ENCODE peak calls at places on chromosomes 13 and 19, in six cellular contexts. T, R, A, E, X and D are unnamed samples.

GRCh38 chr19:11179716-11180297 is 17.5 kb downstream of the KANK2 start:
- DNase-seq in T (no peak), R (no peak), A (no peak), E (no peak), X (no peak), D (no peak)

GRCh38 chr19:11169896-11170678 is 14.5 kb upstream of the SPC24 start:
- DNase-seq in T (no peak), R (no peak), A (no peak), E (no peak), X (no peak), D (no peak)

GRCh38 chr13:22047082-22047784 is 376.4 kb downstream of the FGF9 start:
- DNase-seq in T (no peak), R (no peak), A (no peak), E (no peak), X (no peak), D (no peak)

GRCh38 chr19:10194500-10195198 is at the start of gene DNMT1:
- DNase-seq in T (peak), R (peak), A (peak), E (peak), X (peak), D (peak)

GRCh38 chr19:30315159-30315558 is 57.0 kb upstream of the ZNF536 start:
- DNase-seq in T (no peak), R (no peak), A (no peak), E (no peak), X (no peak), D (no peak)

GRCh38 chr19:13959962-13960862 is 7.9 kb downstream of the DCAF15 start:
- DNase-seq in T (no peak), R (peak), A (no peak), E (no peak), X (no peak), D (no peak)

GRCh38 chr19:55669418-55670279 is 5.4 kb upstream of the EPN1 start:
- DNase-seq in T (no peak), R (no peak), A (no peak), E (no peak), X (no peak), D (no peak)

GRCh38 chr19:18488403-18488723 is 33.5 kb downstream of the ELL start:
- DNase-seq in T (no peak), R (peak), A (peak), E (no peak), X (no peak), D (no peak)

GRCh38 chr19:51107406-51108065 is 673 bp downstream of the CTU1 start:
- DNase-seq in T (no peak), R (no peak), A (no peak), E (no peak), X (no peak), D (no peak)

GRCh38 chr19:44232867-44233266 is 20.5 kb downstream of the ZNF227 start:
- DNase-seq in T (no peak), R (no peak), A (no peak), E (no peak), X (no peak), D (no peak)

GRCh38 chr19:44236384-44236783 is 23.3 kb upstream of the ZNF233 start:
- DNase-seq in T (no peak), R (no peak), A (no peak), E (no peak), X (no peak), D (no peak)
- H3K4me3 ChIP-seq in T (no peak), R (no peak), A (no peak), E (no peak), X (no peak), D (no peak)

GRCh38 chr19:1168877-1169791 is 4.9 kb downstream of the SBNO2 start:
- DNase-seq in T (no peak), R (peak), A (peak), E (no peak), X (peak), D (no peak)
- H3K4me3 ChIP-seq in T (no peak), R (peak), A (peak), E (no peak), X (peak), D (no peak)

DNA sequence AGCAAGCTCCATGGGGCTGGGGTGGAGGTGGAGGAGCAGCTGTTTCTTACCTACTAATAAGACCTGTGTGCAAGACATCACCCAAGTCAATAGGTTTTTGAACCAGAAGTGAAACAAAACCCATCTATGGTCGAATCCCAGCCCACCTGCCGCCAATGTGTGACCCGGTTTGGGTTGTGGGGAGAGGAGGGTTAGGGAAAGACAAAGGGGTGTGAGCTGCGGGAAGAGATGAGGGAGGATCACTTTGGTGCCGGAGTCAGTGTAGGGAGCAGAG is 641 bp downstream of the LPAR2 start:
- DNase-seq in T (no peak), R (peak), A (no peak), E (peak), X (no peak), D (no peak)
- H3K4me3 ChIP-seq in T (peak), R (peak), A (no peak), E (peak), X (peak), D (no peak)

GRCh38 chr13:36129539-36129938 is 1.6 kb downstream of the DCLK1 start:
- DNase-seq in T (no peak), R (no peak), A (no peak), E (no peak), X (no peak), D (no peak)

GRCh38 chr13:36130542-36131214 is 504 bp downstream of the DCLK1 start:
- DNase-seq in T (peak), R (peak), A (no peak), E (no peak), X (no peak), D (no peak)

GRCh38 chr13:36131931-36132297 is 732 bp upstream of the DCLK1 start:
- DNase-seq in T (peak), R (peak), A (no peak), E (no peak), X (no peak), D (no peak)

GRCh38 chr13:36130168-36130541 is 1.0 kb downstream of the DCLK1 start:
- DNase-seq in T (no peak), R (no peak), A (no peak), E (no peak), X (no peak), D (no peak)

GRCh38 chr13:36131215-36131930 is at the start of gene DCLK1:
- DNase-seq in T (peak), R (peak), A (no peak), E (no peak), X (no peak), D (no peak)
- H3K4me3 ChIP-seq in T (peak), R (peak), A (peak), E (no peak), X (peak), D (no peak)

GRCh38 chr19:45340232-45340898 is at the start of gene KLC3:
- DNase-seq in T (no peak), R (no peak), A (no peak), E (peak), X (peak), D (no peak)
- H3K4me3 ChIP-seq in T (peak), R (peak), A (peak), E (no peak), X (peak), D (no peak)

GRCh38 chr19:41449079-41449864 is 6.3 kb downstream of the ERICH4 start:
- DNase-seq in T (peak), R (peak), A (peak), E (peak), X (peak), D (no peak)
- H3K4me3 ChIP-seq in T (peak), R (peak), A (peak), E (no peak), X (peak), D (peak)

GRCh38 chr19:3605361-3605760 is 1.3 kb downstream of the TBXA2R start:
- DNase-seq in T (no peak), R (no peak), A (no peak), E (no peak), X (no peak), D (no peak)
- H3K4me3 ChIP-seq in T (peak), R (peak), A (no peak), E (no peak), X (no peak), D (no peak)

GRCh38 chr19:28727133-28727834 is 485.7 kb downstream of the UQCRFS1 start:
- DNase-seq in T (no peak), R (no peak), A (no peak), E (peak), X (no peak), D (peak)
- H3K4me3 ChIP-seq in T (peak), R (peak), A (no peak), E (no peak), X (no peak), D (peak)